ENCODE peak calls at places on chromosomes 2 and 18, in four cellular contexts. Q, E, D and Z are unnamed samples.

GRCh38 chr18:59386909-59387515 is 27.9 kb upstream of the LMAN1 start:
- DNase-seq in Q (no peak), E (no peak), D (no peak), Z (no peak)

GRCh38 chr2:219947575-219947974 is 320.1 kb downstream of the SLC4A3 start:
- DNase-seq in Q (peak), E (no peak), D (no peak), Z (no peak)

GRCh38 chr2:69645026-69645425 is 1.5 kb upstream of the AAK1 start:
- DNase-seq in Q (no peak), E (no peak), D (no peak), Z (no peak)

GRCh38 chr2:206259615-206260426 is 14.6 kb upstream of the ZDBF2 start:
- DNase-seq in Q (no peak), E (no peak), D (no peak), Z (no peak)

GRCh38 chr2:230319211-230319862 is 7.7 kb upstream of the SP140L start:
- DNase-seq in Q (no peak), E (peak), D (no peak), Z (no peak)

GRCh38 chr2:159185401-159186130 is 100.9 kb downstream of the WDSUB1 start:
- DNase-seq in Q (peak), E (no peak), D (no peak), Z (no peak)

GRCh38 chr2:109374548-109375130 is 239.1 kb downstream of the SEPTIN10 start:
- DNase-seq in Q (no peak), E (no peak), D (peak), Z (peak)

GRCh38 chr2:98615481-98615880 is 7.1 kb downstream of the UNC50 start:
- DNase-seq in Q (no peak), E (no peak), D (no peak), Z (no peak)

GRCh38 chr18:23071285-23071684 is 64.0 kb upstream of the CABLES1 start:
- DNase-seq in Q (peak), E (peak), D (peak), Z (no peak)

GRCh38 chr18:51666717-51667320 is 469.3 kb upstream of the MEX3C start:
- DNase-seq in Q (no peak), E (no peak), D (peak), Z (no peak)